ENCODE peak calls at places on chromosomes 5 and 9, in eight cellular contexts. I, L, H, M, N, Z, V and J are unnamed samples.

GRCh38 chr5:169909945-169910344 is 70.3 kb downstream of the INSYN2B start:
- DNase-seq in H (no peak), L (no peak), N (no peak), Z (no peak), I (no peak), M (no peak), V (no peak), J (no peak)

GRCh38 chr5:176995896-176996767 is 10.4 kb downstream of the UIMC1 start:
- DNase-seq in L (no peak), Z (no peak), I (no peak), V (no peak), H (no peak), M (no peak), N (no peak), J (no peak)

GRCh38 chr5:79396265-79396664 is 117.7 kb downstream of the HOMER1 start:
- DNase-seq in L (no peak), I (no peak), N (no peak), V (no peak), M (no peak), Z (no peak), H (no peak), J (no peak)

GRCh38 chr5:118863345-118863744 is 125.0 kb downstream of the DTWD2 start:
- DNase-seq in V (no peak), Z (no peak), I (no peak), L (no peak), N (no peak), H (no peak), M (no peak), J (no peak)

GRCh38 chr5:2212481-2212880 is 329.8 kb upstream of the IRX4 start:
- DNase-seq in Z (no peak), I (no peak), N (peak; percentile 41), L (no peak), V (no peak), M (no peak), H (no peak), J (no peak)

GRCh38 chr5:151596839-151597539 is 5.9 kb upstream of the FAT2 start:
- DNase-seq in V (no peak), N (peak; percentile 10), L (no peak), H (no peak), I (no peak), M (no peak), Z (no peak), J (no peak)

GRCh38 chr5:142063878-142064331 is 44.7 kb upstream of the NDFIP1 start:
- DNase-seq in M (peak; percentile 86), L (no peak), N (peak; percentile 34), V (peak; percentile 54), Z (peak; percentile 49), H (peak; percentile 78), I (no peak), J (peak; percentile 55)

GRCh38 chr5:132483661-132484385 is 6.8 kb downstream of the IRF1 start:
- DNase-seq in L (no peak), I (no peak), H (no peak), V (no peak), Z (no peak), N (no peak), M (peak; percentile 47), J (peak; percentile 18)

GRCh38 chr5:121285861-121286527 is 565.7 kb upstream of the FTMT start:
- DNase-seq in I (no peak), M (no peak), Z (no peak), V (no peak), L (no peak), H (no peak), N (no peak), J (no peak)

GRCh38 chr5:140840978-140841962 is at the start of gene PCDHA8:
- DNase-seq in L (no peak), N (peak; percentile 49), H (no peak), V (no peak), Z (no peak), I (no peak), M (no peak), J (peak; percentile 34)

GRCh38 chr5:93164690-93165089 is 416.3 kb downstream of the NR2F1-AS1 start:
- DNase-seq in M (no peak), N (no peak), V (peak; percentile 20), L (no peak), Z (peak; percentile 55), I (no peak), H (no peak), J (no peak)

GRCh38 chr5:177434942-177435738 is 8.7 kb downstream of the GRK6 start:
- DNase-seq in M (no peak), H (no peak), I (no peak), L (no peak), N (no peak), Z (no peak), V (no peak), J (no peak)

GRCh38 chr5:23269981-23270380 is 237.4 kb upstream of the PRDM9 start:
- DNase-seq in I (no peak), L (no peak), H (no peak), V (no peak), N (no peak), M (no peak), Z (no peak), J (no peak)

GRCh38 chr9:113538646-113539430 is 75.3 kb downstream of the RGS3 start:
- DNase-seq in I (no peak), N (no peak), L (no peak), M (no peak), H (no peak), V (no peak), Z (no peak), J (no peak)

GRCh38 chr9:103942171-103942570 is 151.9 kb upstream of the SMC2 start:
- DNase-seq in V (no peak), M (no peak), Z (no peak), N (no peak), I (no peak), L (no peak), H (no peak), J (no peak)

GRCh38 chr5:61724102-61724501 is 392.0 kb downstream of the ZSWIM6 start:
- DNase-seq in I (no peak), L (no peak), Z (no peak), N (no peak), V (no peak), H (no peak), M (no peak), J (no peak)

GRCh38 chr9:9003184-9003583 is 1203.6 kb upstream of the DMAC1 start:
- DNase-seq in V (peak; percentile 9), L (no peak), Z (no peak), M (no peak), N (no peak), I (no peak), H (no peak), J (peak; percentile 13)

GRCh38 chr9:113957778-113958430 is 81.8 kb downstream of the ZNF618 start:
- DNase-seq in Z (no peak), L (no peak), I (no peak), H (no peak), V (peak; percentile 36), N (no peak), M (peak; percentile 26), J (no peak)

GRCh38 chr5:53262348-53262970 is 152.9 kb upstream of the MOCS2 start:
- DNase-seq in N (no peak), Z (no peak), L (no peak), V (peak; percentile 9), I (no peak), H (peak; percentile 15), M (no peak), J (no peak)
- TF ChIP-seq POLR2A in N (no peak), Z (no peak), L (no peak), V (no peak), I (no peak), H (no peak), M (no peak), J (no peak)

DNA sequence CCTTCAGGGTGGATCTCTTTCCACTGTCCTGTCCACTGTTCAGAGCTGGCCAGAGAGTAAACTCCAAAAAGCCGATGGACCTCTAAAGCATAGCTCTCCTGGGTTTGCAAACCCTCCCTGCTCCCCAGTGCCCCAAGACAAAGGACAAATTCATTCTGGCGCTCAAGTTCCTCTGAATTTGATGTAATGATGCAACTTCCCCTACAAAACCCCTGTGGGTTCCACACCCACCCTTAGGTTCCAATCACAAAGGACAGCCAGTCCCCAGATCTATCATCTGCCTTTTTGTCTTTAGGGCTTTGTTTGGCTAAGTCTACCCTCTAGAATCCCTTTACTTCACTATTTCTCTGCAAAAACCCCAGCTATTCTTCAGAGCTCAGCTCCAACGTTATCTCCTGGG is 57.4 kb upstream of the SLC25A51 start:
- DNase-seq in L (no peak), Z (no peak), N (no peak), H (no peak), V (no peak), I (no peak), M (no peak), J (no peak)
- H3K4me1 ChIP-seq in L (peaks cover 9% of the 10 kb centered on the region), Z (no peaks in the 10 kb centered on the region), N (peaks cover 27% of the 10 kb centered on the region), H (peaks cover 30% of the 10 kb centered on the region), V (no peaks in the 10 kb centered on the region), I (peaks cover 5% of the 10 kb centered on the region), M (peaks cover 40% of the 10 kb centered on the region), J (no peaks in the 10 kb centered on the region)

DNA sequence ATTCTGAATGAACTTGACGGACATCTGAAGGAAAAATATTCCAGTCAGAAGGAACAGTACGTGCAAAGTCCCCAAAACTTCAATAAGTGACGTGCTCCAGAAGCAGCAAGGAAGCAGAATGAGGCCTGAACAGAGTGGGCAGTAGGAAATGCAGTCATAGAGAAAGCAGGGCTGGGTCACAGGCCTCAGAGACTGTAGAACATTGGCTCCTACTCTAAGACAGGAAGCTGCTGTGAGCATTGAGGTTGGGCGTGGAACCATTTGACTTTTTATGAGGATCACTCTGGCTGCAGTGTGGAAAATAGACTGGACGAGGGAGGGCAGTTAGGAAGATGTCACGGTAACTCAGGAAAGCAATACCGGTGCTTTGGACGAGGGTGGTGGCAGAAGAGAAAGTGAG is 64.0 kb downstream of the DOCK8 start:
- DNase-seq in Z (no peak), L (no peak), N (no peak), I (no peak), M (no peak), V (no peak), H (no peak), J (no peak)
- TF ChIP-seq POLR2A in Z (no peak), L (no peak), N (no peak), I (no peak), M (no peak), V (no peak), H (no peak), J (no peak)

GRCh38 chr5:135434591-135435466 is 12.3 kb downstream of the DCANP1 start:
- DNase-seq in I (no peak), Z (no peak), V (no peak), H (no peak), L (no peak), N (no peak), M (no peak), J (no peak)
- H3K4me1 ChIP-seq in I (no peaks in the 10 kb centered on the region), Z (no peaks in the 10 kb centered on the region), V (peaks cover 16% of the 10 kb centered on the region), H (peaks cover 42% of the 10 kb centered on the region), L (no peaks in the 10 kb centered on the region), N (peaks cover 21% of the 10 kb centered on the region), M (peaks cover 13% of the 10 kb centered on the region), J (no peaks in the 10 kb centered on the region)